ENCODE peak calls at places on chromosomes 4 and X, in seven cellular contexts. One of them, this sample, is unnamed.

GRCh38 chr4:69749771-69750170 is 10.6 kb downstream of the SULT1B1 start:
- DNase-seq in KBM-7: no peak
- DNase-seq in H9: no peak
- DNase-seq in amniotic stem cell: no peak
- DNase-seq in neuronal stem cell: no peak
- DNase-seq in ecto neural progenitor cell: no peak
- DNase-seq in stimulated activated CD8-positive, alpha-beta memory T cell treated with anti-CD3 and anti-CD28 coated beads, Interleukin-4, amount 100 ng/mL, for 24 hours: no peak
- DNase-seq in this sample: no peak

GRCh38 chr4:87913871-87914270 is 61.6 kb upstream of the SPP1 start:
- DNase-seq in KBM-7: no peak
- DNase-seq in stimulated activated CD8-positive, alpha-beta memory T cell treated with anti-CD3 and anti-CD28 coated beads, Interleukin-4, amount 100 ng/mL, for 24 hours: no peak
- DNase-seq in H9: no peak
- DNase-seq in ecto neural progenitor cell: no peak
- DNase-seq in amniotic stem cell: no peak
- DNase-seq in neuronal stem cell: no peak
- DNase-seq in this sample: no peak

GRCh38 chrX:19695884-19696283 is 180.6 kb upstream of the MAP3K15 start:
- DNase-seq in stimulated activated CD8-positive, alpha-beta memory T cell treated with anti-CD3 and anti-CD28 coated beads, Interleukin-4, amount 100 ng/mL, for 24 hours: no peak
- DNase-seq in KBM-7: no peak
- DNase-seq in ecto neural progenitor cell: no peak
- DNase-seq in neuronal stem cell: no peak
- DNase-seq in H9: no peak
- DNase-seq in amniotic stem cell: no peak
- DNase-seq in this sample: no peak

GRCh38 chr4:146359771-146360170 is 145.4 kb downstream of the REELD1 start:
- DNase-seq in amniotic stem cell: no peak
- DNase-seq in stimulated activated CD8-positive, alpha-beta memory T cell treated with anti-CD3 and anti-CD28 coated beads, Interleukin-4, amount 100 ng/mL, for 24 hours: no peak
- DNase-seq in H9: no peak
- DNase-seq in ecto neural progenitor cell: no peak
- DNase-seq in neuronal stem cell: no peak
- DNase-seq in KBM-7: no peak
- DNase-seq in this sample: no peak

GRCh38 chr4:142297313-142297712 is 548.8 kb downstream of the INPP4B start:
- DNase-seq in H9: no peak
- DNase-seq in KBM-7: no peak
- DNase-seq in stimulated activated CD8-positive, alpha-beta memory T cell treated with anti-CD3 and anti-CD28 coated beads, Interleukin-4, amount 100 ng/mL, for 24 hours: no peak
- DNase-seq in amniotic stem cell: no peak
- DNase-seq in ecto neural progenitor cell: no peak
- DNase-seq in neuronal stem cell: no peak
- DNase-seq in this sample: no peak

GRCh38 chrX:153380691-153381090 is 20.5 kb downstream of the PNMA6E start:
- DNase-seq in neuronal stem cell: no peak
- DNase-seq in KBM-7: no peak
- DNase-seq in ecto neural progenitor cell: no peak
- DNase-seq in stimulated activated CD8-positive, alpha-beta memory T cell treated with anti-CD3 and anti-CD28 coated beads, Interleukin-4, amount 100 ng/mL, for 24 hours: no peak
- DNase-seq in H9: no peak
- DNase-seq in amniotic stem cell: no peak
- DNase-seq in this sample: no peak

GRCh38 chr4:124854968-124855367 is 142.4 kb upstream of the ANKRD50 start:
- DNase-seq in H9: no peak
- DNase-seq in amniotic stem cell: no peak
- DNase-seq in neuronal stem cell: no peak
- DNase-seq in ecto neural progenitor cell: no peak
- DNase-seq in KBM-7: no peak
- DNase-seq in stimulated activated CD8-positive, alpha-beta memory T cell treated with anti-CD3 and anti-CD28 coated beads, Interleukin-4, amount 100 ng/mL, for 24 hours: no peak
- DNase-seq in this sample: no peak

GRCh38 chrX:1134976-1135375 is 77.5 kb downstream of the CRLF2 start:
- DNase-seq in ecto neural progenitor cell: peak; percentile 18
- DNase-seq in stimulated activated CD8-positive, alpha-beta memory T cell treated with anti-CD3 and anti-CD28 coated beads, Interleukin-4, amount 100 ng/mL, for 24 hours: no peak
- DNase-seq in H9: peak; percentile 4
- DNase-seq in amniotic stem cell: no peak
- DNase-seq in neuronal stem cell: no peak
- DNase-seq in KBM-7: no peak
- DNase-seq in this sample: no peak

GRCh38 chr4:94395541-94395940 is 52.9 kb upstream of the HPGDS start:
- DNase-seq in H9: no peak
- DNase-seq in amniotic stem cell: no peak
- DNase-seq in KBM-7: no peak
- DNase-seq in ecto neural progenitor cell: no peak
- DNase-seq in neuronal stem cell: no peak
- DNase-seq in stimulated activated CD8-positive, alpha-beta memory T cell treated with anti-CD3 and anti-CD28 coated beads, Interleukin-4, amount 100 ng/mL, for 24 hours: no peak
- DNase-seq in this sample: no peak

GRCh38 chr4:127708985-127709384 is 21.2 kb upstream of the SLC25A31 start:
- DNase-seq in KBM-7: no peak
- DNase-seq in amniotic stem cell: no peak
- DNase-seq in neuronal stem cell: no peak
- DNase-seq in ecto neural progenitor cell: no peak
- DNase-seq in stimulated activated CD8-positive, alpha-beta memory T cell treated with anti-CD3 and anti-CD28 coated beads, Interleukin-4, amount 100 ng/mL, for 24 hours: no peak
- DNase-seq in H9: no peak
- DNase-seq in this sample: no peak

GRCh38 chr4:153610623-153611376 is 73.3 kb upstream of the TLR2 start:
- DNase-seq in amniotic stem cell: no peak
- DNase-seq in neuronal stem cell: no peak
- DNase-seq in stimulated activated CD8-positive, alpha-beta memory T cell treated with anti-CD3 and anti-CD28 coated beads, Interleukin-4, amount 100 ng/mL, for 24 hours: no peak
- DNase-seq in ecto neural progenitor cell: no peak
- DNase-seq in KBM-7: no peak
- DNase-seq in H9: no peak
- DNase-seq in this sample: no peak

GRCh38 chr4:5956285-5957021 is 61.8 kb downstream of the C4orf50 start:
- DNase-seq in stimulated activated CD8-positive, alpha-beta memory T cell treated with anti-CD3 and anti-CD28 coated beads, Interleukin-4, amount 100 ng/mL, for 24 hours: no peak
- DNase-seq in H9: peak; percentile 70
- DNase-seq in ecto neural progenitor cell: peak; percentile 76
- DNase-seq in KBM-7: no peak
- DNase-seq in amniotic stem cell: no peak
- DNase-seq in neuronal stem cell: peak; percentile 27
- DNase-seq in this sample: no peak

GRCh38 chr4:17111959-17112659 is 213.7 kb upstream of the LDB2 start:
- DNase-seq in ecto neural progenitor cell: peak; percentile 56
- DNase-seq in neuronal stem cell: peak; percentile 31
- DNase-seq in H9: peak; percentile 63
- DNase-seq in stimulated activated CD8-positive, alpha-beta memory T cell treated with anti-CD3 and anti-CD28 coated beads, Interleukin-4, amount 100 ng/mL, for 24 hours: no peak
- DNase-seq in KBM-7: peak; percentile 26
- DNase-seq in amniotic stem cell: no peak
- DNase-seq in this sample: no peak

GRCh38 chrX:13499736-13500135 is 69.7 kb upstream of the EGFL6 start:
- DNase-seq in ecto neural progenitor cell: no peak
- DNase-seq in H9: no peak
- DNase-seq in neuronal stem cell: no peak
- DNase-seq in stimulated activated CD8-positive, alpha-beta memory T cell treated with anti-CD3 and anti-CD28 coated beads, Interleukin-4, amount 100 ng/mL, for 24 hours: no peak
- DNase-seq in amniotic stem cell: no peak
- DNase-seq in KBM-7: no peak
- DNase-seq in this sample: no peak

GRCh38 chr4:89164400-89164799 is 53.1 kb downstream of the TIGD2 start:
- DNase-seq in stimulated activated CD8-positive, alpha-beta memory T cell treated with anti-CD3 and anti-CD28 coated beads, Interleukin-4, amount 100 ng/mL, for 24 hours: no peak
- DNase-seq in H9: no peak
- DNase-seq in ecto neural progenitor cell: no peak
- DNase-seq in amniotic stem cell: no peak
- DNase-seq in neuronal stem cell: no peak
- DNase-seq in KBM-7: no peak
- DNase-seq in this sample: no peak

GRCh38 chr4:111883557-111883999 is 261.7 kb upstream of the FAM241A start:
- DNase-seq in amniotic stem cell: no peak
- DNase-seq in neuronal stem cell: no peak
- DNase-seq in KBM-7: no peak
- DNase-seq in H9: no peak
- DNase-seq in ecto neural progenitor cell: no peak
- DNase-seq in stimulated activated CD8-positive, alpha-beta memory T cell treated with anti-CD3 and anti-CD28 coated beads, Interleukin-4, amount 100 ng/mL, for 24 hours: no peak
- DNase-seq in this sample: no peak

GRCh38 chr4:1192493-1193205 is 20.3 kb upstream of the SPON2 start:
- DNase-seq in H9: peak; percentile 19
- DNase-seq in KBM-7: no peak
- DNase-seq in stimulated activated CD8-positive, alpha-beta memory T cell treated with anti-CD3 and anti-CD28 coated beads, Interleukin-4, amount 100 ng/mL, for 24 hours: no peak
- DNase-seq in neuronal stem cell: no peak
- DNase-seq in amniotic stem cell: no peak
- DNase-seq in ecto neural progenitor cell: peak; percentile 45
- DNase-seq in this sample: no peak

GRCh38 chrX:75229774-75230173 is 44.1 kb upstream of the UPRT start:
- DNase-seq in KBM-7: peak; percentile 28
- DNase-seq in stimulated activated CD8-positive, alpha-beta memory T cell treated with anti-CD3 and anti-CD28 coated beads, Interleukin-4, amount 100 ng/mL, for 24 hours: no peak
- DNase-seq in amniotic stem cell: no peak
- DNase-seq in H9: no peak
- DNase-seq in ecto neural progenitor cell: no peak
- DNase-seq in neuronal stem cell: no peak
- DNase-seq in this sample: no peak

GRCh38 chr4:73839071-73839470 is 2.6 kb downstream of the CXCL6 start:
- DNase-seq in neuronal stem cell: no peak
- DNase-seq in stimulated activated CD8-positive, alpha-beta memory T cell treated with anti-CD3 and anti-CD28 coated beads, Interleukin-4, amount 100 ng/mL, for 24 hours: no peak
- DNase-seq in amniotic stem cell: no peak
- DNase-seq in ecto neural progenitor cell: no peak
- DNase-seq in KBM-7: no peak
- DNase-seq in H9: no peak
- DNase-seq in this sample: no peak

GRCh38 chr4:161003418-161004057 is 1160.3 kb downstream of the FSTL5 start:
- DNase-seq in neuronal stem cell: no peak
- DNase-seq in stimulated activated CD8-positive, alpha-beta memory T cell treated with anti-CD3 and anti-CD28 coated beads, Interleukin-4, amount 100 ng/mL, for 24 hours: no peak
- DNase-seq in amniotic stem cell: no peak
- DNase-seq in H9: no peak
- DNase-seq in KBM-7: no peak
- DNase-seq in ecto neural progenitor cell: no peak
- DNase-seq in this sample: no peak

GRCh38 chrX:145552643-145553042 is 265.0 kb upstream of the SLITRK2 start:
- DNase-seq in amniotic stem cell: no peak
- DNase-seq in ecto neural progenitor cell: no peak
- DNase-seq in KBM-7: peak; percentile 1
- DNase-seq in neuronal stem cell: no peak
- DNase-seq in stimulated activated CD8-positive, alpha-beta memory T cell treated with anti-CD3 and anti-CD28 coated beads, Interleukin-4, amount 100 ng/mL, for 24 hours: no peak
- DNase-seq in H9: no peak
- DNase-seq in this sample: no peak

GRCh38 chr4:13535708-13536361 is 8.5 kb downstream of the NKX3-2 start:
- DNase-seq in neuronal stem cell: no peak
- DNase-seq in ecto neural progenitor cell: peak; percentile 61
- DNase-seq in stimulated activated CD8-positive, alpha-beta memory T cell treated with anti-CD3 and anti-CD28 coated beads, Interleukin-4, amount 100 ng/mL, for 24 hours: no peak
- DNase-seq in KBM-7: no peak
- DNase-seq in H9: no peak
- DNase-seq in amniotic stem cell: no peak
- DNase-seq in this sample: no peak

GRCh38 chrX:128458888-128459287 is 406.7 kb upstream of the ACTRT1 start:
- DNase-seq in ecto neural progenitor cell: no peak
- DNase-seq in H9: no peak
- DNase-seq in neuronal stem cell: no peak
- DNase-seq in stimulated activated CD8-positive, alpha-beta memory T cell treated with anti-CD3 and anti-CD28 coated beads, Interleukin-4, amount 100 ng/mL, for 24 hours: no peak
- DNase-seq in KBM-7: no peak
- DNase-seq in amniotic stem cell: no peak
- DNase-seq in this sample: no peak

GRCh38 chr4:182585321-182585720 is 331.9 kb downstream of the DCTD start:
- DNase-seq in amniotic stem cell: no peak
- DNase-seq in stimulated activated CD8-positive, alpha-beta memory T cell treated with anti-CD3 and anti-CD28 coated beads, Interleukin-4, amount 100 ng/mL, for 24 hours: no peak
- DNase-seq in KBM-7: no peak
- DNase-seq in H9: peak; percentile 71
- DNase-seq in ecto neural progenitor cell: no peak
- DNase-seq in neuronal stem cell: no peak
- DNase-seq in this sample: no peak

GRCh38 chrX:123324628-123325027 is 140.6 kb downstream of the GRIA3 start:
- DNase-seq in ecto neural progenitor cell: no peak
- DNase-seq in H9: no peak
- DNase-seq in neuronal stem cell: no peak
- DNase-seq in KBM-7: no peak
- DNase-seq in amniotic stem cell: peak; percentile 1
- DNase-seq in stimulated activated CD8-positive, alpha-beta memory T cell treated with anti-CD3 and anti-CD28 coated beads, Interleukin-4, amount 100 ng/mL, for 24 hours: no peak
- DNase-seq in this sample: no peak

GRCh38 chr4:173489514-173489913 is 40.5 kb downstream of the HAND2 start:
- DNase-seq in neuronal stem cell: no peak
- DNase-seq in amniotic stem cell: no peak
- DNase-seq in KBM-7: no peak
- DNase-seq in stimulated activated CD8-positive, alpha-beta memory T cell treated with anti-CD3 and anti-CD28 coated beads, Interleukin-4, amount 100 ng/mL, for 24 hours: no peak
- DNase-seq in ecto neural progenitor cell: no peak
- DNase-seq in H9: no peak
- DNase-seq in this sample: no peak

GRCh38 chr4:151563194-151563593 is 154.2 kb downstream of the FHIP1A start:
- DNase-seq in amniotic stem cell: no peak
- DNase-seq in H9: no peak
- DNase-seq in neuronal stem cell: no peak
- DNase-seq in stimulated activated CD8-positive, alpha-beta memory T cell treated with anti-CD3 and anti-CD28 coated beads, Interleukin-4, amount 100 ng/mL, for 24 hours: no peak
- DNase-seq in KBM-7: no peak
- DNase-seq in ecto neural progenitor cell: no peak
- DNase-seq in this sample: no peak

GRCh38 chr4:114077610-114078009 is 98.2 kb upstream of the ARSJ start:
- DNase-seq in stimulated activated CD8-positive, alpha-beta memory T cell treated with anti-CD3 and anti-CD28 coated beads, Interleukin-4, amount 100 ng/mL, for 24 hours: no peak
- DNase-seq in H9: no peak
- DNase-seq in ecto neural progenitor cell: no peak
- DNase-seq in neuronal stem cell: no peak
- DNase-seq in amniotic stem cell: peak; percentile 70
- DNase-seq in KBM-7: no peak
- DNase-seq in this sample: no peak

GRCh38 chr4:88605744-88606143 is 13.5 kb downstream of the HERC3 start:
- DNase-seq in ecto neural progenitor cell: no peak
- DNase-seq in H9: no peak
- DNase-seq in neuronal stem cell: no peak
- DNase-seq in amniotic stem cell: no peak
- DNase-seq in KBM-7: peak; percentile 29
- DNase-seq in stimulated activated CD8-positive, alpha-beta memory T cell treated with anti-CD3 and anti-CD28 coated beads, Interleukin-4, amount 100 ng/mL, for 24 hours: no peak
- DNase-seq in this sample: no peak

GRCh38 chr4:107712236-107712635 is 7.8 kb downstream of the PAPSS1 start:
- DNase-seq in H9: no peak
- DNase-seq in neuronal stem cell: no peak
- DNase-seq in stimulated activated CD8-positive, alpha-beta memory T cell treated with anti-CD3 and anti-CD28 coated beads, Interleukin-4, amount 100 ng/mL, for 24 hours: no peak
- DNase-seq in ecto neural progenitor cell: no peak
- DNase-seq in KBM-7: no peak
- DNase-seq in amniotic stem cell: no peak
- DNase-seq in this sample: no peak

GRCh38 chrX:138886769-138887168 is 175.3 kb upstream of the FGF13 start:
- DNase-seq in amniotic stem cell: no peak
- DNase-seq in ecto neural progenitor cell: no peak
- DNase-seq in stimulated activated CD8-positive, alpha-beta memory T cell treated with anti-CD3 and anti-CD28 coated beads, Interleukin-4, amount 100 ng/mL, for 24 hours: no peak
- DNase-seq in KBM-7: no peak
- DNase-seq in H9: no peak
- DNase-seq in neuronal stem cell: no peak
- DNase-seq in this sample: no peak

This sample was measured in smooth muscle cell of the brain vasculature.